ENCODE peak calls at places on chromosomes 16 and 17, in nine cellular contexts. S is tibial nerve, Z is Caco-2, M is transverse colon, O is PC-3, G is left ventricle myocardium inferior, Y is AG04450, Q is mucosa of descending colon, F is mammary epithelial cell. H is an unnamed sample. For H3K9me3, the result is how much of the 10 kb centered on the place peaks cover.

GRCh38 chr16:59545666-59546065 is 811.5 kb upstream of the GOT2 start:
- DNase-seq in F (no peak), O (peak), M (no peak), Z (no peak), G (no peak), Y (no peak), S (no peak), Q (no peak), H (no peak)

GRCh38 chr16:1046271-1046955 is 26.1 kb upstream of the SSTR5 start:
- DNase-seq in Q (no peak), S (no peak), M (no peak), Y (no peak), F (no peak), Z (no peak), O (no peak), G (no peak), H (no peak)

GRCh38 chr17:50938821-50939541 is 72.8 kb upstream of the TOB1 start:
- DNase-seq in O (no peak), Z (no peak), F (no peak), M (no peak), Q (peak), Y (no peak), G (no peak), S (no peak), H (no peak)

GRCh38 chr16:21650517-21650916 is 1.9 kb downstream of the IGSF6 start:
- DNase-seq in Z (no peak), O (no peak), Q (no peak), F (no peak), Y (no peak), S (no peak), M (no peak), G (no peak), H (no peak)

GRCh38 chr16:27405546-27406451 is 3.8 kb downstream of the IL21R start:
- DNase-seq in Y (no peak), S (no peak), Q (no peak), O (no peak), F (no peak), G (no peak), Z (no peak), M (no peak), H (no peak)

GRCh38 chr16:86934581-86935322 is 356.4 kb downstream of the FOXL1 start:
- DNase-seq in F (no peak), Q (no peak), S (no peak), O (no peak), Z (no peak), Y (no peak), G (no peak), M (no peak), H (no peak)

GRCh38 chr17:37239690-37240344 is 136.0 kb upstream of the C17orf78 start:
- DNase-seq in S (no peak), Q (no peak), Z (no peak), F (no peak), Y (no peak), M (no peak), G (no peak), O (peak), H (peak)

GRCh38 chr16:819336-819735 is 18.8 kb upstream of the GNG13 start:
- DNase-seq in Q (no peak), F (no peak), S (no peak), Y (no peak), O (no peak), M (no peak), Z (no peak), G (no peak), H (no peak)

GRCh38 chr17:60036796-60037677 is 41.7 kb downstream of the HEATR6 start:
- DNase-seq in O (peak), G (peak), Q (peak), M (peak), Z (peak), Y (peak), S (no peak), F (peak), H (peak)
- H3K9me3 ChIP-seq in O (under half), G (under half), Q (under half), M (under half), Z (under half), Y (under half), S (under half), F (under half), H (under half)

GRCh38 chr17:49527927-49528651 is 33.0 kb downstream of the NGFR start:
- DNase-seq in F (no peak), M (no peak), O (no peak), S (no peak), G (no peak), Z (no peak), Q (no peak), Y (no peak), H (no peak)
- H3K9me3 ChIP-seq in F (under half), M (under half), O (under half), S (under half), G (under half), Z (under half), Q (under half), Y (under half), H (under half)

DNA sequence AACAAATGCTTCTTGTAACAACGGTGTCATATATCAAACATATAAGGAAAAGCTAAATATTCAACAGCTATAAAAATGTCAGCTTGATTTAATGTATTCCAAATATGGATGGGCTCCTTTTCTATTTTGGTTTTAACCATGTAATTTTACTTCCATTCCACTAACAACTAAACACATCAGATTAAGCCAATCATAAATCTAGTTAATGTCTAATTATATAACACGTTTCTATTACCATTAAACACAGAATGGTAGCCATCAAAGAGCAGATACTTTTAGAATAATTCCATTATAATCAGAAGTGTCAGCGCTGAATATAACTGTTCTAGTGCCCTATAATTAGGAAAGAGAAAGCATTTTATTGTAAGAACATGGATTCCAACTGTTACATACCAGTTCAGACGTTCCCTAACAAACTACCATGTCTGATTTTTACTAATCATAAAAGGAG is 10.0 kb downstream of the CMC2 start:
- DNase-seq in Q (no peak), F (no peak), Z (no peak), O (no peak), S (no peak), M (no peak), G (no peak), Y (no peak), H (no peak)
- H3K9me3 ChIP-seq in Q (under half), F (under half), Z (under half), O (under half), S (under half), M (under half), G (under half), Y (under half), H (under half)

GRCh38 chr16:35687071-35687470 is 2227.7 kb downstream of the TP53TG3F start:
- DNase-seq in O (no peak), S (no peak), Z (no peak), M (no peak), F (no peak), G (no peak), Y (no peak), Q (no peak), H (no peak)
- H3K9me3 ChIP-seq in O (under half), S (under half), Z (under half), M (under half), F (under half), G (under half), Y (under half), Q (half or more), H (under half)

DNA sequence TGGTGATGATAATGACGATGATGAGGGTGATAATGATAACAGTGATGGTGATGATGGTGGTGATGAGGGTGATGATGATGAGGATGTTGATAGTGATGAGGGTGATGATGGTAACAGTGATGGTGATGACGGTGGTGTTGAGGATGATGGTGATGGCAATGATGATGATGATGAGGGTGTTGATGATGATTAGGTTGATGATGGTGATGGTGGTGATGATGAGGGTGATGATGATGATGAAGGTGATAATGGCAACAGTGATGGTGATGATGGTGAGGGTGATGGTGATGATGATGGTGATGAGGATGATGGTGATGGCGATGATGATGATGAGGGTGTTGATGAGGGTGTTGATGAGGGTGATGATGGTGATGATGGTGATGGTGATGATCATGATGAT is 93.8 kb upstream of the ZNF469 start:
- DNase-seq in S (no peak), F (no peak), O (no peak), G (no peak), Z (no peak), M (no peak), Q (no peak), Y (no peak), H (no peak)
- H3K9me3 ChIP-seq in S (under half), F (under half), O (under half), G (under half), Z (under half), M (under half), Q (under half), Y (under half), H (under half)

GRCh38 chr16:35750157-35750689 is 2290.8 kb downstream of the TP53TG3F start:
- DNase-seq in S (no peak), G (no peak), M (no peak), Q (no peak), Z (no peak), Y (no peak), O (no peak), F (no peak), H (no peak)

GRCh38 chr16:35752012-35752772 is 2292.8 kb downstream of the TP53TG3F start:
- DNase-seq in Z (no peak), Y (no peak), F (no peak), S (no peak), Q (no peak), O (no peak), M (no peak), G (no peak), H (no peak)

GRCh38 chr16:35751191-35751941 is 2292.0 kb downstream of the TP53TG3F start:
- DNase-seq in M (no peak), Y (no peak), S (no peak), O (no peak), Q (peak), Z (no peak), G (no peak), F (no peak), H (no peak)

GRCh38 chr16:35749253-35750141 is 2290.1 kb downstream of the TP53TG3F start:
- DNase-seq in O (no peak), G (no peak), Z (no peak), F (no peak), M (no peak), Q (peak), Y (no peak), S (no peak), H (no peak)

DNA sequence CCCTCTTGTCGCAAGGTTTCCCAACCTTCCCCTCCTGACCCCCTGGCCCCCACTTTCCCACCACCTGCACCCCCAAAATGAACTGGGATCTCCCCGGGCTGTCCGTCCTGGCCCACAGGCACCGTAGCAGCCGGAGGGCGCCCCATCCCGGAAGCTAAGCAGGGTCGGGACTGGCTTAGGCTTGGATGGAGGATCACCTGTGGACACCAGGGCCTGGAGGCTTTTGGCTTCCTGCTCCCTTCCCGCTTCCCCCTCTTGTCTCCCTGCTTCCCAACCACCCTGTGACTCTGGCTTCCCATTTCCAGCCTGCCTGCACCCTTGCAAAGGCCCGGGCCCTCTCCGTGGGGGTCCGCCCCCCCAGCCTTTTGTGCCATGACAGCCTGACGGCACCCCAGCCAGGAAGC is 2291.3 kb downstream of the TP53TG3F start:
- DNase-seq in Z (no peak), Y (no peak), M (no peak), Q (no peak), S (no peak), O (no peak), F (no peak), G (no peak), H (no peak)
- H3K9me3 ChIP-seq in Z (under half), Y (half or more), M (under half), Q (half or more), S (under half), O (under half), F (under half), G (under half), H (under half)

DNA sequence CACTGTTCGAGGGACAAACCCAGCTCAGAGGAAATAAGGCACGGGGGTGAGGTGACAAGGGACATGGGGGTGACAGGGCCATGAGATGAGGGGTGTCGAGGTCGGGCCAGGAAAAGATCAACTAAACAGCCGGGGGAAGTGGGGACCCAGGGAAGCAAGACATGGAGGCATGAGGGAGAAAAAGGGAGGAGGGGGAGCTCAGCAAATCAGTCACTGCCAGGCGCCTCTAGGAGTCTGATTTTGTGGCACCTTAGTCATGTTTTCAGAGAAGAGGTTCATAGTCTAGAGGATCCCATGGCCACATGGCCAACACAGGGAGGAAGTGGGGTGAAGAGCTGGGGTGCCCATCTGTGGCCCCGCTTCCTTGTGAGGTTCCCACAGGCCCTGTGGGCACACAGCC is 814.5 kb downstream of the KCNJ18 start:
- DNase-seq in G (no peak), Z (no peak), S (no peak), F (no peak), O (no peak), Y (no peak), M (no peak), Q (no peak), H (no peak)
- H3K9me3 ChIP-seq in G (under half), Z (under half), S (under half), F (under half), O (under half), Y (half or more), M (under half), Q (half or more), H (under half)

GRCh38 chr16:68577352-68577853 is 38.3 kb downstream of the ZFP90 start:
- DNase-seq in S (no peak), Y (no peak), Z (no peak), F (no peak), M (no peak), O (no peak), G (no peak), Q (no peak), H (no peak)
- H3K9me3 ChIP-seq in S (under half), Y (half or more), Z (under half), F (under half), M (under half), O (under half), G (half or more), Q (half or more), H (under half)

GRCh38 chr16:75188832-75189477 is 18.0 kb downstream of the CTRB2 start:
- DNase-seq in M (no peak), Q (no peak), F (peak), O (peak), Z (no peak), G (no peak), Y (no peak), S (no peak), H (no peak)
- H3K9me3 ChIP-seq in M (under half), Q (under half), F (under half), O (under half), Z (under half), G (under half), Y (under half), S (under half), H (under half)